ENCODE peak calls at places on chromosomes 5 and 9, in nine cellular contexts. D is GM20000; W is adrenal gland; B is NCI-H1417 treated with DMSO at 0.1 percent for 48 hours; E is activated gamma-delta T cell; H is RPMI8226; P is SHP77; G is ecto neural progenitor cell; X is stimulated activated CD8-positive, alpha-beta memory T cell treated with anti-CD3 and anti-CD28 coated beads, Interleukin-7, amount 100 ng/mL, for 48 hours. C is an unnamed sample.

GRCh38 chr5:172749881-172750608 is 20.9 kb downstream of the DUSP1 start:
- DNase-seq in P (no peak), E (no peak), W (no peak), X (no peak), G (no peak), H (no peak), D (no peak), B (no peak), C (no peak)

GRCh38 chr5:55187370-55187769 is 14.4 kb upstream of the CDC20B start:
- DNase-seq in P (peak; percentile 35), D (no peak), H (peak; percentile 34), E (no peak), X (no peak), W (no peak), B (peak; percentile 0), G (no peak), C (no peak)

GRCh38 chr9:3775968-3776367 is 250.2 kb upstream of the RFX3 start:
- DNase-seq in G (no peak), B (no peak), X (no peak), P (no peak), W (no peak), D (no peak), H (no peak), E (no peak), C (no peak)

GRCh38 chr5:32526815-32527214 is 58.5 kb upstream of the SUB1 start:
- DNase-seq in H (no peak), X (no peak), B (no peak), G (no peak), P (no peak), W (no peak), E (no peak), D (no peak), C (no peak)

GRCh38 chr9:34430843-34431437 is 27.4 kb downstream of the FAM219A start:
- DNase-seq in X (no peak), H (peak; percentile 37), W (peak; percentile 73), B (no peak), E (no peak), P (peak; percentile 49), D (peak; percentile 43), G (peak; percentile 66), C (no peak)

GRCh38 chr9:32589083-32589713 is 16.2 kb upstream of the NDUFB6 start:
- DNase-seq in X (no peak), H (peak; percentile 55), W (no peak), G (no peak), B (no peak), D (peak; percentile 55), P (no peak), E (no peak), C (no peak)

GRCh38 chr9:99823392-99824377 is 2.0 kb downstream of the NR4A3 start:
- DNase-seq in X (peak; percentile 88), W (peak; percentile 61), B (no peak), H (peak; percentile 38), P (peak; percentile 30), E (peak; percentile 54), D (peak; percentile 73), G (peak; percentile 73), C (peak; percentile 37)

GRCh38 chr9:97983524-97984187 is 515 bp downstream of the ANP32B start:
- DNase-seq in P (no peak), X (peak; percentile 11), D (peak; percentile 79), B (no peak), E (peak; percentile 51), H (peak; percentile 43), W (peak; percentile 67), G (peak; percentile 70), C (peak; percentile 43)

GRCh38 chr9:125757834-125758233 is 10.7 kb downstream of the PBX3 start:
- DNase-seq in H (no peak), G (no peak), X (no peak), E (no peak), B (no peak), W (no peak), D (no peak), P (no peak), C (no peak)

GRCh38 chr9:26870292-26870691 is 22.3 kb downstream of the CAAP1 start:
- DNase-seq in W (no peak), P (no peak), X (no peak), E (no peak), B (no peak), H (no peak), G (no peak), D (no peak), C (no peak)

GRCh38 chr5:168609806-168610482 is 30.8 kb upstream of the PANK3 start:
- DNase-seq in X (no peak), E (no peak), W (no peak), P (no peak), D (no peak), G (no peak), B (no peak), H (no peak), C (no peak)

GRCh38 chr5:93224624-93225023 is 356.4 kb downstream of the NR2F1-AS1 start:
- DNase-seq in B (no peak), G (no peak), H (peak; percentile 8), D (no peak), W (no peak), X (no peak), E (no peak), P (no peak), C (no peak)

GRCh38 chr9:135067091-135067710 is 20.3 kb upstream of the OLFM1 start:
- DNase-seq in P (no peak), X (no peak), D (no peak), E (no peak), H (no peak), G (peak; percentile 31), B (no peak), W (no peak), C (no peak)

GRCh38 chr5:8844206-8844605 is 701.7 kb downstream of the SEMA5A start:
- DNase-seq in B (no peak), W (no peak), G (no peak), P (no peak), X (no peak), E (no peak), D (no peak), H (no peak), C (no peak)

GRCh38 chr5:173815571-173815970 is 72.6 kb upstream of the CPEB4 start:
- DNase-seq in H (no peak), E (no peak), G (no peak), B (no peak), W (no peak), X (no peak), D (no peak), P (no peak), C (no peak)

GRCh38 chr5:53323943-53324642 is 156.3 kb upstream of the FST start:
- DNase-seq in X (no peak), H (no peak), D (no peak), P (no peak), B (no peak), W (no peak), E (no peak), G (no peak), C (no peak)

GRCh38 chr5:76849767-76850291 is at the start of gene S100Z:
- DNase-seq in X (no peak), H (no peak), B (no peak), W (no peak), D (no peak), G (no peak), P (no peak), E (no peak), C (peak; percentile 55)

GRCh38 chr5:142057697-142058056 is 44.9 kb upstream of the GNPDA1 start:
- DNase-seq in H (no peak), X (no peak), D (no peak), P (no peak), E (no peak), B (no peak), W (no peak), G (no peak), C (no peak)

GRCh38 chr5:167754501-167754941 is 536.9 kb upstream of the WWC1 start:
- DNase-seq in G (no peak), X (no peak), D (no peak), E (no peak), P (no peak), H (no peak), W (no peak), B (no peak), C (no peak)

GRCh38 chr9:132412089-132412488 is 2.1 kb downstream of the CFAP77 start:
- DNase-seq in P (peak; percentile 36), E (no peak), H (peak; percentile 35), X (no peak), B (no peak), G (peak; percentile 79), D (peak; percentile 46), W (no peak), C (no peak)

GRCh38 chr5:175521313-175521833 is 43.0 kb downstream of the SFXN1 start:
- DNase-seq in B (no peak), G (no peak), E (no peak), P (no peak), H (no peak), X (peak; percentile 48), D (no peak), W (no peak), C (peak; percentile 21)

GRCh38 chr5:123344819-123345426 is 78.3 kb downstream of the CEP120 start:
- DNase-seq in P (peak; percentile 11), W (no peak), H (peak; percentile 16), G (no peak), B (no peak), E (no peak), X (no peak), D (no peak), C (no peak)

GRCh38 chr5:112691758-112692157 is 45.9 kb upstream of the APC start:
- DNase-seq in X (no peak), G (no peak), W (no peak), E (no peak), D (no peak), P (peak; percentile 57), B (no peak), H (peak; percentile 81), C (no peak)

GRCh38 chr9:120617637-120617979 is 37.6 kb upstream of the CDK5RAP2 start:
- DNase-seq in P (no peak), E (no peak), G (no peak), D (no peak), W (no peak), X (no peak), H (no peak), B (no peak), C (no peak)

GRCh38 chr5:57246426-57246825 is 72.6 kb downstream of the GPBP1 start:
- DNase-seq in G (no peak), W (no peak), X (no peak), B (no peak), H (no peak), P (no peak), E (no peak), D (no peak), C (no peak)

GRCh38 chr5:18048449-18048848 is 414.2 kb downstream of the TAF11L14 start:
- DNase-seq in E (no peak), B (no peak), X (no peak), H (no peak), W (no peak), P (peak; percentile 64), G (no peak), D (no peak), C (no peak)

GRCh38 chr9:115164511-115164974 is 46.6 kb upstream of the TNC start:
- DNase-seq in H (no peak), B (no peak), W (peak; percentile 14), G (no peak), D (no peak), X (no peak), P (no peak), E (no peak), C (no peak)

C was measured in activated T-helper 2 cell treated with anti-CD3 and anti-CD28 coated beads, Interferon-gamma antibody, Interleukin-2, Interleukin-4, amounts not matched to agents 10 μg/mL and 5 μg/mL and 100 μg/mL, durations not matched to agents 14 hours and 24 hours and 36 hours.